ENCODE peak calls at places on chromosomes 13 and 19, in nine cellular contexts. K, E, Q, X, H, Y, R, U and V are unnamed samples.

GRCh38 chr13:77509221-77509620 is 26.3 kb upstream of the SCEL start:
- DNase-seq in K (no peak), E (no peak), Q (peak), X (no peak), H (no peak), Y (no peak), R (no peak), U (no peak), V (no peak)

GRCh38 chr19:12721656-12722565 is 1.8 kb downstream of the TNPO2 start:
- DNase-seq in K (peak), E (no peak), Q (peak), X (peak), H (peak), Y (peak), R (peak), U (no peak), V (peak)

GRCh38 chr19:13095393-13095784 is 7.3 kb downstream of the LYL1 start:
- DNase-seq in K (no peak), E (no peak), Q (no peak), X (no peak), H (no peak), Y (no peak), R (peak), U (no peak), V (no peak)

GRCh38 chr13:44854264-44855060 is 134.8 kb downstream of the NUFIP1 start:
- DNase-seq in K (no peak), E (no peak), Q (no peak), X (no peak), H (no peak), Y (peak), R (no peak), U (no peak), V (no peak)

GRCh38 chr13:109146912-109147624 is 517.7 kb downstream of the MYO16 start:
- DNase-seq in K (peak), E (no peak), Q (peak), X (peak), H (no peak), Y (no peak), R (no peak), U (no peak), V (no peak)

GRCh38 chr19:42552086-42553065 is 24.1 kb upstream of the CEACAM1 start:
- DNase-seq in K (no peak), E (no peak), Q (no peak), X (no peak), H (no peak), Y (no peak), R (no peak), U (no peak), V (no peak)

GRCh38 chr13:80050252-80050651 is 290.7 kb downstream of the SPRY2 start:
- DNase-seq in K (no peak), E (no peak), Q (peak), X (no peak), H (no peak), Y (no peak), R (no peak), U (no peak), V (no peak)

GRCh38 chr13:33153421-33154381 is 131.9 kb downstream of the STARD13 start:
- DNase-seq in K (no peak), E (no peak), Q (peak), X (no peak), H (no peak), Y (peak), R (peak), U (no peak), V (no peak)

GRCh38 chr19:2254052-2254872 is 2.0 kb downstream of the JSRP1 start:
- DNase-seq in K (peak), E (no peak), Q (peak), X (no peak), H (no peak), Y (no peak), R (peak), U (no peak), V (no peak)

DNA sequence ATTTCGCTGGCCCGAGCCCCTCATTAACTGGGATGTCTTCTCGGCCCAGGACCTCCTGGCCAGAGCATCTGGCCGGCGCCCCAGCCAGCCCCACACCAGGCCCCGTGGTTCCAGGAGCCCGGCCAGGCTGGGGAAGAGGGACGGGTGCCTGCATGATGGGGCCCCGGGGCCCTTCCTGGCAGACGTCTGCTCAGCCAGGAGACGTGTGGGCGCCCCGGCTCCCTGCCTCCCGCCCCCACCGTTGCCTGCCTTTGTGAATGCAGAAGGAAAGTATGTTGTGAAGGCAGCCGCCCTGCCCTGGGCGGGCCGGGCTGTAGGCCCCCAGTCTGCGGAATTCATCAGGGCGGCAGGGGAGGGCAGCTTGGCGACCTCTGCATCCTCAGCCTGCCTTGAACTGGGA is 4.4 kb upstream of the COMP start:
- DNase-seq in K (peak), E (no peak), Q (peak), X (no peak), H (no peak), Y (no peak), R (peak), U (no peak), V (no peak)
- H3K27ac ChIP-seq in K (no peak), E (no peak), Q (no peak), X (no peak), H (no peak), Y (no peak), R (no peak), U (no peak), V (no peak)

GRCh38 chr19:29212614-29213573 is at the start of gene UQCRFS1:
- DNase-seq in K (peak), E (peak), Q (peak), X (peak), H (peak), Y (peak), R (peak), U (peak), V (peak)

GRCh38 chr19:29215322-29215845 is 2.4 kb upstream of the UQCRFS1 start:
- DNase-seq in K (no peak), E (no peak), Q (no peak), X (no peak), H (no peak), Y (no peak), R (no peak), U (no peak), V (no peak)

GRCh38 chr19:29216021-29216420 is 3.1 kb upstream of the UQCRFS1 start:
- DNase-seq in K (no peak), E (no peak), Q (no peak), X (no peak), H (no peak), Y (no peak), R (peak), U (no peak), V (no peak)

GRCh38 chr19:29211562-29212416 is 1.2 kb downstream of the UQCRFS1 start:
- DNase-seq in K (peak), E (no peak), Q (peak), X (no peak), H (no peak), Y (no peak), R (peak), U (no peak), V (no peak)

DNA sequence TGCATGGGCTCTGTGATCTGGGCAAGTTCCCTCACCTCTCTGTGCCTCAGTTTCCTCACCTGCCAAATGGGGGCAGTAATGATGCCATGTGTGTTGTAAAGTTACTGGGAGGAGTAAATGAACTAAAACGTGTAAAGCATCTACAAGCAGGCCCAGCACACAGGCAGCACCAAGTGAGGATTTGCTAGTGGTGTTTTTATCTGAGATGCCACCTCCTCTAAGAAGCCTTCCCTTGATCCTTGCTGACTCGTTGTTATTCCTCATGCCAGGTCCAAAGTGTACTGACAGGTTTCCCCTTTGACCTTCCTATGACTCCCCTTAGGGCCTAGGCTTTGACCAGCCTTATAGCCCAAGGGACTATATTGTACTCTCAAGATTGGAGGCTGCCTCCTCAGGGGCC is 1.5 kb upstream of the UQCRFS1 start:
- DNase-seq in K (no peak), E (no peak), Q (no peak), X (no peak), H (no peak), Y (no peak), R (no peak), U (no peak), V (no peak)
- H3K27ac ChIP-seq in K (no peak), E (no peak), Q (no peak), X (no peak), H (no peak), Y (no peak), R (no peak), U (no peak), V (no peak)

GRCh38 chr19:48717059-48717395 is 2.5 kb downstream of the MAMSTR start:
- DNase-seq in K (no peak), E (no peak), Q (no peak), X (no peak), H (no peak), Y (no peak), R (no peak), U (no peak), V (no peak)
- H3K27ac ChIP-seq in K (peak), E (no peak), Q (peak), X (peak), H (no peak), Y (peak), R (no peak), U (peak), V (peak)

GRCh38 chr13:30255696-30256095 is 51.7 kb downstream of the KATNAL1 start:
- DNase-seq in K (no peak), E (no peak), Q (no peak), X (no peak), H (no peak), Y (no peak), R (no peak), U (no peak), V (no peak)

GRCh38 chr13:30257433-30258099 is 49.8 kb downstream of the KATNAL1 start:
- DNase-seq in K (peak), E (no peak), Q (no peak), X (no peak), H (no peak), Y (no peak), R (peak), U (no peak), V (no peak)

GRCh38 chr13:30253830-30254229 is 53.5 kb downstream of the KATNAL1 start:
- DNase-seq in K (no peak), E (no peak), Q (no peak), X (no peak), H (no peak), Y (no peak), R (no peak), U (no peak), V (no peak)

DNA sequence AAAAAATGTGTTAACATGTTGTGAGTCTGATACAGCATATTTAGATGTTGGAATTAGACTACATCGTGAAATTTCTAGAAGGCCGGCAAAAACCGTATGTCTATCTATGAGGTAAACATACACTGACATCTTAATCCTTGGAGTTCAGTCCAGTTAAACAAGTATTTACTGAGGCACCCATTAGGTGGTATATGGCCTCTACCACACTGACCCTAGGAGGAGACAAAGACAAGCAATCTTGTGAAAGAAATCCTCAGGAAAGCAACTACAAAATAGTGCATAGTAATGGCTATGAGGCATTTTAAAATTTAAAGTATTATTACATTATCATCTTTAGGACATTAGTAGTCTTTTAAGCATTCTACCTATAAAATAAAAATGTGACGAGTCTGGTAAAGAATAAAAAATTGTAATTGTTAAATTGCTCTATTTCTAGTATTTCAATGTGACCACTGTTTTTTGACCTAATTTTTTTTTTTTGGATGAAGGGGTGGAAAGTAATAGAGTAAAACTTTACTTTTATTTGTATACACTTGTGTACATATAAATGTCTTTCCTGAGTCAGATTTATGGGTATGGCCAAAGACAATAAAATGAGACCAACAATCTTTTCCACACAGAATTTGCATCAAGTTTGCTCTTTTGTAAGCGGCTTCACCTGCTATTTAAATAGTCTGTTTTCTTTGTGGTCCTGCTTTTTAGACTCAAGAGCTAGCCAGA is 50.5 kb downstream of the KATNAL1 start:
- DNase-seq in K (no peak), E (no peak), Q (peak), X (no peak), H (no peak), Y (no peak), R (peak), U (no peak), V (no peak)
- H3K27ac ChIP-seq in K (peak), E (no peak), Q (peak), X (no peak), H (no peak), Y (peak), R (no peak), U (no peak), V (no peak)

DNA sequence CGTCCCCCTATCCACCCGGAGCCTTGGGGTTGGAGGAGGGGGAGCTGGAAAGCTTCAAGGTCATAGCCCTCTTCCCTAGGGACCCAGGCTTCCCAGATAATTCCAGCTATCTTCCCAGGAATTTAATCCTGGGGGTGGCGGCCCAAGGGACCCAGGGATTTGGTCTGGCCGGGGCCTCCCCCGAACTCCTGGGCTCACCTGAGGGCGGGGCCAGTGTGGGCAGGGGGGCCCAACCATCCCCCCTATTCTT is 1.3 kb downstream of the VASP start:
- DNase-seq in K (peak), E (no peak), Q (peak), X (no peak), H (no peak), Y (no peak), R (no peak), U (no peak), V (no peak)
- H3K27ac ChIP-seq in K (peak), E (peak), Q (peak), X (peak), H (peak), Y (peak), R (peak), U (peak), V (peak)

DNA sequence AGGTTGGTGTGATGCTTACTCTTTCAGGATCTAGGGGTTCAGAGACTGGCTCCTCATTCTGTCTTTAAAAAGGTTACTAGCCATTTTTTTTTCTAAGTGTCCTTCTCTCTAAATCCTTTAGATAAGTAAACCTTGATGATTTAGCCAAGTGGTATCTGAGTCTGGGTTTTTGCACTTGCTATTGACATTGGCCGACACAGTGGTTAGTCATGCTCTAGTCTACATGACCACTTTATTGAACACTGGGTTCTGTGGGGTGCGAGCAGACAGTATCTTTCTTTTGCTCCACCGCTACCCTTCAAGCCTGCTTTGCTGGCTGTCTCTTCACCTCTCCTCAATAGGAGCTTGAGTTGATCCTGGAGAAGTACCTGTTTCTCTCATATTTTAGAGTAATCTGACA is 6.2 kb upstream of the NUP58 start:
- DNase-seq in K (no peak), E (no peak), Q (no peak), X (no peak), H (no peak), Y (no peak), R (no peak), U (no peak), V (no peak)
- H3K27ac ChIP-seq in K (no peak), E (no peak), Q (no peak), X (no peak), H (no peak), Y (no peak), R (no peak), U (no peak), V (no peak)